ENCODE peak calls at places on chromosomes 13 and 19, in seven cellular contexts. V is IMR-90, F is AG09319, J is WERI-Rb-1, U is H9, T is Calu3, Q is kidney epithelial cell. C is an unnamed sample.

GRCh38 chr19:38544569-38545315 is 73.0 kb downstream of the MAP4K1 start:
- DNase-seq in Q (peak), J (no peak), F (peak), U (no peak), V (peak), T (no peak), C (peak)

GRCh38 chr19:10021446-10021845 is 8.2 kb downstream of the RDH8 start:
- DNase-seq in V (no peak), T (no peak), Q (no peak), F (no peak), U (no peak), J (no peak), C (no peak)

GRCh38 chr13:113783482-113783881 is 24.5 kb downstream of the TMEM255B start:
- DNase-seq in F (no peak), Q (no peak), V (no peak), T (no peak), J (no peak), U (no peak), C (no peak)

GRCh38 chr19:49160450-49161189 is 3.0 kb downstream of the TRPM4 start:
- DNase-seq in V (no peak), Q (no peak), F (no peak), T (no peak), J (no peak), U (no peak), C (no peak)

GRCh38 chr19:6187374-6187773 is 51.9 kb downstream of the ACSBG2 start:
- DNase-seq in V (no peak), F (no peak), U (no peak), T (no peak), Q (no peak), J (no peak), C (no peak)

GRCh38 chr19:17081672-17082630 is 6.4 kb downstream of the MYO9B start:
- DNase-seq in F (no peak), T (no peak), U (no peak), Q (no peak), J (no peak), V (no peak), C (no peak)

GRCh38 chr19:29665215-29665825 is at the start of gene PLEKHF1:
- DNase-seq in F (no peak), U (peak), T (peak), J (peak), Q (no peak), V (peak), C (peak)

GRCh38 chr19:12665646-12666304 is 767 bp downstream of the MAN2B1 start:
- DNase-seq in V (peak), F (no peak), U (no peak), T (no peak), J (no peak), Q (no peak), C (no peak)

GRCh38 chr13:44519642-44520041 is 56.5 kb downstream of the TSC22D1 start:
- DNase-seq in J (no peak), Q (no peak), T (no peak), V (no peak), F (no peak), U (no peak), C (no peak)

GRCh38 chr19:45071969-45072790 is 4.1 kb downstream of the ZNF296 start:
- DNase-seq in U (peak), J (no peak), T (no peak), V (no peak), F (no peak), Q (no peak), C (no peak)

GRCh38 chr19:13007292-13008045 is 12.2 kb downstream of the NFIX start:
- DNase-seq in V (no peak), F (no peak), Q (no peak), J (no peak), T (no peak), U (no peak), C (no peak)

GRCh38 chr13:75437582-75438318 is 44.2 kb downstream of the TBC1D4 start:
- DNase-seq in F (no peak), Q (no peak), T (no peak), U (no peak), V (peak), J (no peak), C (no peak)

DNA sequence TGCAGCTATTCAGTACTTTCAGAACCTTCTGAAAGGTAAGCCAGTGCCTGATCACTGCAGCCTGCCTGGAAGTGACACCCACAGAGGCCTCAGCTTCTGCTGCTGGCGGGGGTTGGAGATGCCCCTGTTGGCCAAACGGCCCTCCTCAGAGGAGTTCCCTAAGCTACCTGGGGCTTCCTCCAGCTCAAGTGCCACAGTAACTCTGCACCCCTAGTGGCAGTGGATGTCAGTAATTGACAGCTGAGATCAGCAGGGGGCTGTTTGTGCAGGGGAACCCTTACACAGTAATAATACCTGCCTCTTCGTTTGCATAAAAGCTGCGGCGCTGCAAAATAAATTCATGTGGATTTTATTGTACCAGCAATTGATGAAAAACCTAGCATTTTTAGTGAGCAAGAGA is 28.9 kb downstream of the TDRD12 start:
- DNase-seq in J (peak), T (peak), V (no peak), Q (no peak), F (no peak), U (no peak), C (no peak)
- TF ChIP-seq CTCF in J (peak), T (no peak), V (no peak), Q (no peak), F (no peak), U (peak), C (peak)

DNA sequence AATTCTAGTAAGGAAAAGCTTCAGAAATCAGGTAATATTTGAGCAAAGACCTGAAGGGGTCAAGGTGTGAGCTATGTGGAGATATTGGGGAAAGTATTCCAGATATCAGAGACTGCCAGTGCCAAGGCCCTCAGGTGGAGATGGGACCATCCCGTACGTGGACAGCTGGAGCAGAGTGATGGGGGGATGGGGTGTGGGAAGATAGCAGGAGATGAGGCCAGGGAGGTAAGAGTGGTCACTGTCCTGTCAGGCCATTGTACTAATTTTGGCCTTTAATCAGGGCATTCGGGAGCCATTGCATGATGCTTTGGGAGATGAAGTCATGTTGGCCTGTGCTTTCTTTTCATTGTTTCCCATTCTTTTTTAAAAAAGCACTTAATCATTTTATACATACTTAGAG is 13.1 kb upstream of the GPR18 start:
- DNase-seq in J (no peak), F (no peak), U (no peak), T (no peak), Q (no peak), V (no peak), C (no peak)
- TF ChIP-seq CTCF in J (no peak), F (no peak), U (no peak), T (no peak), Q (no peak), V (no peak), C (no peak)

GRCh38 chr19:7340959-7341837 is 7.5 kb upstream of the ARHGEF18 start:
- DNase-seq in Q (peak), V (peak), F (peak), T (peak), J (peak), U (peak), C (peak)
- TF ChIP-seq CTCF in Q (peak), V (peak), F (peak), T (peak), J (peak), U (peak), C (peak)

DNA sequence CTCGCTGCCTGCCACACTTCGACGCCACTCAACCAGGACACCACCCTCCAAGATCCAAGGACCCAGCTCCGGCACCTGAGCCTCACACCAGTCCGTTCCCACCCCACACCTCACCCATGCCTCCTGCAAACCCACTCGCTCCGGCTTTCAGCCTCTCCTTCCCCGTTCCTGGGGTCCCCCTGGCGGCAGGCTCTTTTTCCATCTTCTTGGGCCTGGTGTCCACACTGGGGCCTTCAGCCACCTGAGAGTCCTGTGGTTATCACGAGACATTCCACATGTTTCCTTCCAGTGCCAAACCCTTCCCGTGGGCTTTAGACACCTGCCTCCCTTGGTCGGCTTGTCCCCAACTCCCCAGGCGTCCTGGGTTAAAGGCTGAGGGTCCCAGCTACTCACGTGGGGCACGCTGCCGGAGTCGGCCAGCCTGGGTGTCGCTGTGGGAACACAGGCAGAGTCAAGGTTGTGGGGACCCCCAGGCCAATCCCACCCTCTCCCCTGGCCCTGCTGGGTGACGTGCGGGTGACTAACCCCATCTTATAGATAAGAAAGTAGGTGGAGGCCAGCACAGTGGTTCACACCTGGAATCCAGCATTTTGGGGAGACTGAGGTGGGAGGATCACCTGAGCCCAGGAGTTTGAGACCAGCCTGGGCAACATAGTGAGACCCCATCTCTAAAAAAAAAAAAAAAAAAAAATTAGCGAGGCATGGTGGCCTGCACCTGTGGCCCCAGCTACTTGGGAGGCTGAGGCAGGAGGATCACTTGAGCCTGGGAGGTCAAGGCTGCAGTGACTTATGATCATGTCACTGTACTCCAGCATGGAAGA is 2.0 kb downstream of the JSRP1 start:
- DNase-seq in F (no peak), T (no peak), V (peak), Q (no peak), J (no peak), U (peak), C (no peak)
- TF ChIP-seq CTCF in F (peak), T (no peak), V (peak), Q (peak), J (no peak), U (peak), C (peak)

DNA sequence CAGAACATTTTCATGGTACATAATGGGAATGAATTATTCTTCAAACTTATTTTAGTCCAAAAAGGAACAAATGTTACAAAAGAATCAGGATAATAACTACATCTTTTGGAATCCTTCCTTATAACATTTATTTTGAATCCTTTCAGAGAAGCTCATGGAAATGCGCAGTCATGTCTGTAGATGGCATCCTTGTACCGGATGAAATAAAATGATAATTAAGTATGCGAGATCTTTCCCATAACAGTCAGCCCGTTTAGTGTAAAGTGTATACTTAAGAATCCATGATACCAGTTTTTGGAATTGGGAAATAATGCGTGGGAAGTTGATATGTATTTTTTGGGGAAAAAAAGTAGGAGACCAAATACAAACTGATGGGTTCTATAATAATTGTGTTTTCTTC is 418.8 kb downstream of the GPC5 start:
- DNase-seq in Q (no peak), T (no peak), F (no peak), U (no peak), V (peak), J (peak), C (no peak)
- TF ChIP-seq CTCF in Q (peak), T (no peak), F (no peak), U (no peak), V (peak), J (peak), C (no peak)

GRCh38 chr19:8324186-8325050 is 3.1 kb downstream of the RPS28 start:
- DNase-seq in J (no peak), T (no peak), U (peak), V (no peak), Q (no peak), F (no peak), C (no peak)
- TF ChIP-seq CTCF in J (no peak), T (no peak), U (peak), V (no peak), Q (no peak), F (no peak), C (no peak)

C was measured in foreskin keratinocyte.